ENCODE peak calls at places on chromosomes 11 and 22, in ten cellular contexts. G, W, L, Y, H, J, O, I, S and P are unnamed samples.

GRCh38 chr11:109853156-109853776 is 239.9 kb upstream of the ZC3H12C start:
- DNase-seq in G (no peak), W (no peak), L (no peak), Y (no peak), H (peak; percentile 87), J (no peak), O (no peak), I (peak; percentile 81), S (no peak), P (peak; percentile 62)

GRCh38 chr11:27505781-27506180 is 788 bp downstream of the LIN7C start:
- DNase-seq in G (no peak), W (no peak), L (no peak), Y (no peak), H (no peak), J (no peak), O (no peak), I (peak; percentile 9), S (no peak), P (no peak)

GRCh38 chr11:130180491-130180890 is 20.9 kb downstream of the ST14 start:
- DNase-seq in G (no peak), W (no peak), L (no peak), Y (peak; percentile 43), H (peak; percentile 56), J (no peak), O (peak; percentile 43), I (peak; percentile 15), S (no peak), P (no peak)

GRCh38 chr22:42960146-42960509 is 54.8 kb downstream of the PACSIN2 start:
- DNase-seq in G (no peak), W (no peak), L (no peak), Y (no peak), H (no peak), J (no peak), O (no peak), I (no peak), S (no peak), P (no peak)

GRCh38 chr22:20658433-20659222 is 115.3 kb upstream of the SERPIND1 start:
- DNase-seq in G (no peak), W (no peak), L (no peak), Y (no peak), H (no peak), J (no peak), O (no peak), I (no peak), S (no peak), P (no peak)

GRCh38 chr11:6660712-6661111 is 5.1 kb upstream of the DCHS1 start:
- DNase-seq in G (no peak), W (no peak), L (no peak), Y (no peak), H (no peak), J (no peak), O (no peak), I (no peak), S (no peak), P (no peak)

GRCh38 chr11:1283906-1284305 is 25.5 kb downstream of the TOLLIP start:
- DNase-seq in G (peak; percentile 31), W (no peak), L (no peak), Y (no peak), H (no peak), J (no peak), O (peak; percentile 32), I (no peak), S (no peak), P (no peak)

GRCh38 chr11:67558084-67558772 is 25.4 kb upstream of the GSTP1 start:
- DNase-seq in G (no peak), W (peak; percentile 84), L (no peak), Y (peak; percentile 80), H (no peak), J (peak; percentile 71), O (peak; percentile 76), I (no peak), S (no peak), P (no peak)

GRCh38 chr11:34155057-34155758 is 49.8 kb downstream of the NAT10 start:
- DNase-seq in G (no peak), W (no peak), L (no peak), Y (no peak), H (no peak), J (no peak), O (peak; percentile 45), I (no peak), S (no peak), P (no peak)

GRCh38 chr11:34157163-34157562 is 51.7 kb downstream of the NAT10 start:
- DNase-seq in G (no peak), W (no peak), L (no peak), Y (no peak), H (no peak), J (no peak), O (no peak), I (no peak), S (peak; percentile 37), P (no peak)

GRCh38 chr11:34154059-34154875 is 48.8 kb downstream of the NAT10 start:
- DNase-seq in G (no peak), W (no peak), L (no peak), Y (no peak), H (no peak), J (no peak), O (peak; percentile 49), I (no peak), S (no peak), P (no peak)

GRCh38 chr11:34158661-34159060 is 53.2 kb downstream of the NAT10 start:
- DNase-seq in G (no peak), W (no peak), L (no peak), Y (no peak), H (no peak), J (no peak), O (no peak), I (no peak), S (no peak), P (no peak)

GRCh38 chr11:34155759-34156062 is 50.3 kb downstream of the NAT10 start:
- DNase-seq in G (no peak), W (no peak), L (no peak), Y (no peak), H (no peak), J (no peak), O (no peak), I (no peak), S (no peak), P (no peak)
- TF ChIP-seq CTCF in G (no peak), W (no peak), L (no peak), Y (no peak), H (no peak), J (no peak), O (no peak), I (no peak), S (no peak), P (no peak)

GRCh38 chr11:115104851-115105453 is 399.3 kb downstream of the CADM1 start:
- DNase-seq in G (no peak), W (no peak), L (no peak), Y (no peak), H (no peak), J (no peak), O (no peak), I (no peak), S (no peak), P (no peak)

GRCh38 chr11:115098037-115098436 is 406.2 kb downstream of the CADM1 start:
- DNase-seq in G (no peak), W (no peak), L (no peak), Y (no peak), H (no peak), J (no peak), O (no peak), I (no peak), S (no peak), P (no peak)

GRCh38 chr11:115100706-115101105 is 403.5 kb downstream of the CADM1 start:
- DNase-seq in G (no peak), W (no peak), L (no peak), Y (no peak), H (no peak), J (no peak), O (no peak), I (no peak), S (no peak), P (no peak)

DNA sequence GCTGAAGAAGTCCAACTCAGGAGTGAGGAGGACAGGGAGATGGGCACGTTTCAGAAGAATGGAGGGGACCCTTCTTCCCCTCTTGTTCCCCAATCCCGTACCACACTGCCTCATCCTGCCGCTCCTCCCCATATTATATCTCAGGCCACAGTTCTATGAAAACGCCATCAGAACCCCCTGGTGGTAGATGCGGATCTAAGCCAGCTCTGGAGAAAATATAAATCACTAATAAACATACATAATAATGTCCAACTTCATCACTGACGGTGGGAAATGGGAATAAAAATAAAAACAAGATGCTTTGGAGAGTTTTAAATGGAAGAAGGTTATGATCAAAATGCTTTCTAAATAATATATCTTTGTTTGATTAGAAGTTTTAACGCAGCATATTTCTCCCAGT is 400.3 kb downstream of the CADM1 start:
- DNase-seq in G (no peak), W (no peak), L (no peak), Y (no peak), H (no peak), J (no peak), O (no peak), I (no peak), S (no peak), P (no peak)
- H3K4me3 ChIP-seq in G (no peak overlapping the region), W (no peak overlapping the region), L (no peak overlapping the region), Y (no peak overlapping the region), H (no peak overlapping the region), J (no peak overlapping the region), O (no peak overlapping the region), I (no peak overlapping the region), S (no peak overlapping the region), P (no peak overlapping the region)

DNA sequence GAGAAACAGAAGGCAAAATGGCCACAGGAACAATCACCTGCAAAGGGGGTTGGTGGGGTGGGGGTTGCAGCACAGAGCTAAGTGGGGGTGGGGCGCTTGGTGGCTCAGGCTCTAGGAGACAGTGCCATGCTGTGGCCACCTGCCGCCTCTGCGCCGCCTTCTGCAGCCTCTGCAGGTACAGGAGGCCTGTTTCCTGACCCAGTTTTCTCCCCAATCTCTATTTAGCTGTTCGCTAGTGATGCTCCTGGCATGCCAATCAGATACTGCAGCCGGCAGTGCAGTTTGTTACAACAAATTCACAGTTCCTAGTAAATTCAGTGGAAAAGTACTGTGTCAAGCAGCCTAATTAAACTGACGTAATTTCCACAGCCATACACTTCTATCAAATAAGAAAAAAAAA is 106.4 kb downstream of the SERGEF start:
- DNase-seq in G (no peak), W (no peak), L (peak; percentile 74), Y (no peak), H (no peak), J (no peak), O (peak; percentile 41), I (no peak), S (no peak), P (no peak)
- TF ChIP-seq CTCF in G (peak; percentile 35), W (no peak), L (peak; percentile 49), Y (peak; percentile 11), H (no peak), J (peak; percentile 9), O (peak; percentile 11), I (peak; percentile 8), S (no peak), P (peak; percentile 24)

GRCh38 chr11:119750056-119750455 is 21.1 kb upstream of the NECTIN1 start:
- DNase-seq in G (no peak), W (peak; percentile 43), L (no peak), Y (no peak), H (no peak), J (no peak), O (no peak), I (no peak), S (peak; percentile 2), P (no peak)

GRCh38 chr11:119754199-119754598 is 25.2 kb upstream of the NECTIN1 start:
- DNase-seq in G (no peak), W (no peak), L (no peak), Y (no peak), H (no peak), J (no peak), O (no peak), I (no peak), S (no peak), P (no peak)

GRCh38 chr11:119752946-119753345 is 23.9 kb upstream of the NECTIN1 start:
- DNase-seq in G (no peak), W (peak; percentile 54), L (peak; percentile 54), Y (no peak), H (no peak), J (no peak), O (no peak), I (no peak), S (no peak), P (no peak)

GRCh38 chr11:119751281-119752060 is 22.5 kb upstream of the NECTIN1 start:
- DNase-seq in G (no peak), W (peak; percentile 27), L (no peak), Y (no peak), H (no peak), J (no peak), O (no peak), I (no peak), S (no peak), P (no peak)

DNA sequence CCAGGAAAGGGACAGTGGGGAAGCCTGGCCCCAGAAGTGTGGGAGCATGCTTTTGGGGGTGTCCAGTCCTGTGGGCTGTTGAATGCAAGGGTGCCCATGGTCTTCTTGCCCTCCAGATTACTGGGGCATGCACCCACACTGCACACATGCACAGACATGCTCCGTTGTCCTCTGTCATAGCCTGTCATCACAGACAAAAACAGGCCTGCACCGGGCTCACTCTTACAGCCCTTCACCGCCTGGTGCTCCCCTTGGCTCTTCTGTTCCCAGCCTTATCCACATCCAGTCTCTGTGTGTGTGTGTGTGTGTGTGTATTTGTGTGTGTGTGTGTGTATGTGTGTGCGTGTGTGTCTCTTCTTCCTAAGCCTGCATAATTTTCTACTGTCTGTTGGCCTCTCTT is 23.3 kb upstream of the NECTIN1 start:
- DNase-seq in G (no peak), W (peak; percentile 30), L (no peak), Y (no peak), H (no peak), J (no peak), O (no peak), I (no peak), S (no peak), P (no peak)
- H3K4me3 ChIP-seq in G (no peak overlapping the region), W (no peak overlapping the region), L (no peak overlapping the region), Y (no peak overlapping the region), H (no peak overlapping the region), J (no peak overlapping the region), O (no peak overlapping the region), I (no peak overlapping the region), S (no peak overlapping the region), P (no peak overlapping the region)